ENCODE peak calls at places on chromosomes 11 and 22, in seven cellular contexts. Y, X, B, D, I, Q and U are unnamed samples. For H3K9me3, the result is how much of the 10 kb centered on the place peaks cover.

GRCh38 chr11:123839131-123839530 is 33.0 kb upstream of the OR6M1 start:
- DNase-seq in Y (no peak), X (no peak), B (no peak), D (no peak), I (no peak), Q (no peak), U (no peak)

GRCh38 chr22:40410272-40410671 is 39.9 kb downstream of the SGSM3 start:
- DNase-seq in Y (no peak), X (no peak), B (no peak), D (no peak), I (no peak), Q (no peak), U (no peak)

GRCh38 chr11:69203901-69204245 is 48.1 kb downstream of the SMIM38 start:
- DNase-seq in Y (no peak), X (no peak), B (peak), D (no peak), I (no peak), Q (no peak), U (no peak)

GRCh38 chr22:23248583-23248982 is 68.3 kb downstream of the BCR start:
- DNase-seq in Y (no peak), X (no peak), B (no peak), D (no peak), I (peak), Q (no peak), U (no peak)

GRCh38 chr22:38240734-38241252 is 32.0 kb downstream of the TMEM184B start:
- DNase-seq in Y (no peak), X (no peak), B (no peak), D (peak), I (peak), Q (no peak), U (no peak)

GRCh38 chr11:124863826-124864165 is 1.4 kb upstream of the ROBO3 start:
- DNase-seq in Y (no peak), X (peak), B (no peak), D (no peak), I (no peak), Q (no peak), U (no peak)

GRCh38 chr11:85301895-85302678 is 325.1 kb downstream of the DLG2 start:
- DNase-seq in Y (no peak), X (no peak), B (no peak), D (no peak), I (no peak), Q (no peak), U (no peak)

GRCh38 chr11:75347781-75348613 is 3.5 kb downstream of the ARRB1 start:
- DNase-seq in Y (no peak), X (no peak), B (peak), D (peak), I (peak), Q (no peak), U (peak)

GRCh38 chr11:6745465-6746015 is 26.2 kb downstream of the OR2AG2 start:
- DNase-seq in Y (peak), X (no peak), B (no peak), D (no peak), I (no peak), Q (no peak), U (no peak)

GRCh38 chr22:44202261-44202789 is 21.6 kb downstream of the PARVG start:
- DNase-seq in Y (no peak), X (no peak), B (no peak), D (peak), I (peak), Q (no peak), U (no peak)

GRCh38 chr11:65431452-65432132 is 9.0 kb downstream of the NEAT1 start:
- DNase-seq in Y (peak), X (no peak), B (no peak), D (no peak), I (peak), Q (no peak), U (no peak)

GRCh38 chr11:4580124-4580523 is 1.4 kb upstream of the OR52I2 start:
- DNase-seq in Y (no peak), X (no peak), B (no peak), D (no peak), I (no peak), Q (no peak), U (no peak)

DNA sequence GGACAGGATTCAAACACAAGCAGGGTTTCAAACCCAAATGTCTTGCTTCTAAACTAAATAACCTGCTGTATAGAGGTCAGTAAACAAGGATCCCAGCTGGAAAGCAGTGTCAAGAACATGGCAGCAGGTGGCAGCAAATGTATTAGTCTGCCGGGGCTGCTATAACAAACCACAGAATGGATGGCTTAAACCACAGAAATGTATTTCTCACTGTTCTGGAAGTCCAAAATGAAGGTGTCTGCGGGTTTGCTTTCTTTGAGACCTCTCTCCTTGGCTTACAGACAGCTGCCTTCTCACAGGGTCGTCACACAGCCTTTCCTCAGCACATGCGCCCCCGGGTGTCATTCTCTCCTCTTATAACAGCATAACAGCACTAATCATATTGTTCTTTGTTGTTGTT is 65.1 kb upstream of the LRRC55 start:
- DNase-seq in Y (peak), X (no peak), B (no peak), D (peak), I (peak), Q (no peak), U (peak)
- H3K4me3 ChIP-seq in Y (no peak), X (no peak), B (no peak), D (no peak), I (no peak), Q (no peak), U (no peak)

DNA sequence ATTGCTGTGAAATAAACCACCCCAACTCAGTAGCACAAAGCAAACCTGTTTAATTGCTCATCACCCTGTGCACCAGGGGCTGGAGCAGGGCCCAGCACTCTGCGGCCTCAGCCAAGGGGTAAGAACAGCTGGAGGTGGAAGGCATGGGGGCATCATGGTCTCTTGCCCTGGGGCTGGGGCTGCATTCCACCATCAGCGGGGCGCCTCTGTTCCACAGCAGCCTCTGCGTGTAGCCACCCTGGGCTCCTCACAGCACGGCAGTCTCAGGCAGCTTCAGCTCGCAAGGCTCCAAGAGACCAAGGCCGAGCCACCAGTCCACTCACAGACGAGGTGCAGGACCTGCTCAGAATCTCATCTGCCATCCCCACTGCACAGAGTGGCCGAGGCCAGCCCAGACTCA is 630.7 kb downstream of the TBC1D22A start:
- DNase-seq in Y (no peak), X (peak), B (no peak), D (no peak), I (no peak), Q (no peak), U (no peak)
- H3K9me3 ChIP-seq in Y (under half), X (under half), B (under half), D (under half), I (under half), Q (under half), U (under half)

DNA sequence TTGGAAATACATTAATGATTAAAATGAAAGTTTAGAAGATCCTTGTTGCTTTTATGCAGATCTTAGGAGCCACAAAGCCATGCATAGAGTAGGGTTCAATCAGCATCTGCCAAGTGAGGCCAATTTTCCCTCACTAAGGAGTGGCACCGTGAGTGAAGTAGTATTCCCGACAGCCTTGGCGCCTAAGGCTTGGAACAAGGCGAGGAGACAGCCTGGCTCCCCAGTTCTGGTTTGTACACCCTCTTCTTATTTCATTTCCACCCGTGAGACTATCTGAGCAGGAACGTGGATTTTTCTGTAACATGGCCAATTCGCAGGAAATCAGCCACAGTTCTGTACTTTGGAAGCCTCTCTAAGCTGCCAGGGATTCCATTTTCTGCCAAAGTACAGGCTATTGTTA is 22.6 kb downstream of the FADS2 start:
- DNase-seq in Y (no peak), X (no peak), B (no peak), D (no peak), I (no peak), Q (no peak), U (peak)
- H3K27ac ChIP-seq in Y (no peak), X (peak), B (peak), D (no peak), I (no peak), Q (no peak), U (peak)

DNA sequence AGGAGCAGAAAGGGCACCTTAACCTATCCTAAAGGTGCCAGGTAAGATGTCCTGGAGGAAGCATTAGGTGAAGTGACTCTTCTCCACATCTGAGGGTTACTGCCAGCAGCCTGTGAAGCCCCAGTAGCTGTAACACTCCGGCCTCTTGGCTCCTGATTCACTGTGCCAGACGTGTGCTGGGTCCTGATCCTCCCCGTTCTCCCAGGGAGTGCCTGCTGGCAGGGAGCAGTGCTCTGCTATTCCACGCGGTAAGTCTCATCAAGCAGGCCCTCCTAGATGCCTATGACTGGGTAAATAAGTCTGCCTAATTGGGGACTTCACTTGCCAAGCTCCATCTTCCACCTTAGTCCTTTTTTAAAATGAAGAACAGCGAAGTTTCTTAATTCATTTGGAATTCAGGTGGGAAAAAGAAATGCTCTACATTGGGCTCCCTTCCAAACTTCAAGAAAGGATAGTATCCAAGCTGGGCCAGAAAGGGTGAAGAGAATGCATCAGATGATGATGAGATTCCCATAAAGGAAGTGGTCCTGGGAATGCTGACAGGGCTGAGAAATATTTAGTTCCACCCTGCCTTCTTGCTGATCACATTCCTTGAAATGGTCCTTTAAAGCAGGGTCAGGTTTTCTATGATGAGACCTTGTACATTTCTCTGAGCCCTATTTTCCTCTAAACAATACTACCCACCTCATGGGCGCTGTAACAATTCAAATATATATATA is 188.0 kb downstream of the MAML2 start:
- DNase-seq in Y (no peak), X (no peak), B (peak), D (no peak), I (peak), Q (no peak), U (peak)
- H3K4me3 ChIP-seq in Y (no peak), X (no peak), B (no peak), D (no peak), I (no peak), Q (no peak), U (no peak)

GRCh38 chr11:17781626-17782025 is 47.0 kb downstream of the KCNC1 start:
- DNase-seq in Y (no peak), X (peak), B (no peak), D (no peak), I (no peak), Q (no peak), U (no peak)

GRCh38 chr11:17779861-17780594 is 45.4 kb downstream of the KCNC1 start:
- DNase-seq in Y (no peak), X (no peak), B (peak), D (no peak), I (no peak), Q (no peak), U (no peak)

GRCh38 chr11:17782145-17782544 is 47.6 kb downstream of the KCNC1 start:
- DNase-seq in Y (no peak), X (peak), B (no peak), D (no peak), I (no peak), Q (no peak), U (no peak)

GRCh38 chr11:17780668-17781067 is 46.1 kb downstream of the KCNC1 start:
- DNase-seq in Y (no peak), X (no peak), B (no peak), D (no peak), I (no peak), Q (no peak), U (no peak)

GRCh38 chr11:17781221-17781620 is 46.6 kb downstream of the KCNC1 start:
- DNase-seq in Y (no peak), X (no peak), B (no peak), D (no peak), I (no peak), Q (no peak), U (no peak)
- H3K9me3 ChIP-seq in Y (under half), X (under half), B (under half), D (under half), I (under half), Q (under half), U (under half)

GRCh38 chr11:114185436-114185835 is 110.8 kb upstream of the NNMT start:
- DNase-seq in Y (no peak), X (no peak), B (no peak), D (no peak), I (no peak), Q (no peak), U (no peak)

GRCh38 chr11:114182471-114182968 is 113.7 kb upstream of the NNMT start:
- DNase-seq in Y (no peak), X (no peak), B (no peak), D (no peak), I (no peak), Q (no peak), U (no peak)

GRCh38 chr11:114181195-114181594 is 115.0 kb upstream of the NNMT start:
- DNase-seq in Y (no peak), X (no peak), B (no peak), D (no peak), I (no peak), Q (no peak), U (no peak)

GRCh38 chr11:114181752-114182151 is 114.4 kb upstream of the NNMT start:
- DNase-seq in Y (no peak), X (no peak), B (no peak), D (no peak), I (no peak), Q (no peak), U (no peak)

GRCh38 chr11:114183041-114183511 is 113.1 kb upstream of the NNMT start:
- DNase-seq in Y (peak), X (peak), B (peak), D (no peak), I (no peak), Q (no peak), U (peak)
- H3K27ac ChIP-seq in Y (peak), X (peak), B (peak), D (no peak), I (no peak), Q (peak), U (peak)

DNA sequence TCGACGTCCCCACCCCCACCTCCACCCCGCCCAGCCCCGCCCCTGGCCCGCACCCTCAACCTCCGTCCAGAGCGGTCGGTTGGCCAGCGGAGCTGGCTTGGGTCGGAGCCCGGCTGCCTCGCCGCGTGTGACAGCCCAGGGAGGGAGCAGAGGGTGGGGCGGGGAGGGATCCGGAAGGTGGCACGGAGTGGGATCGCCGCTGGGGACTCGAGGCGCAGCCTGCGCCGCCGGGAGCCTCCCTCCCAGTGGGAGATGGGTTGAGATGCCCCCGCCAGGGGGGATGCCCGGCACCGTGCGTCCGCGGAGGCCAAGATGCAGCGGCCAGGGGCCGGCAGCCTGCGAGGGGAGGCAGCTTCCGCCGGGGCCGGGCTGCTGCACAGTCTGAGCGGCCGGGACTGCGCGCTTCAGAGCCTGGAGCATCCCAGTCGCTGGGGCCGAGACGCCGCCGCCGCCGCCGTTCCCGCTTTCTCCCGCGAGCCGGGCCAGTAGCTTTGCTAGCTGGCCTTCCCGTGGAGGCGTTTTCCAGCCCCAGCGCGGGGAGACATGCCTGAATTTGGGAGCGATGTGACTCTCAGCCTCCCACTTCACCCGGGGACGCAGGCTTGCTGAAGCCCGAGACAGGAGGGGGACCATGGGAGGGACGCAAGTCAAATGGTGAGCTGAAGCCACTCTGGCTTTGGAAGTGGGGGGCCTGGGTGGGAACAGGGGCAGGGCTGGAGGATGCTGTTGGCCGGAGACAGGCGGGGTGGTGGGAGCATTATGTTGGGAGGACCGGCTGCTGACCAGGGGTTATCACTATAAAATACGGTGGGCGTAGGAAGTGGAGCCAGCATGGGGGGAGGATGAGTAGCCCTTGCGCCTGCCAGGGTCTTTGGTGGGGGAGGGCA is 40.2 kb downstream of the DIXDC1 start:
- DNase-seq in Y (peak), X (peak), B (peak), D (no peak), I (no peak), Q (peak), U (peak)
- H3K4me3 ChIP-seq in Y (peak), X (peak), B (peak), D (peak), I (peak), Q (peak), U (peak)

GRCh38 chr11:60069471-60069870 is 13.0 kb downstream of the MS4A3 start:
- DNase-seq in Y (no peak), X (no peak), B (no peak), D (no peak), I (no peak), Q (no peak), U (no peak)
- H3K9me3 ChIP-seq in Y (under half), X (under half), B (under half), D (under half), I (under half), Q (under half), U (under half)

GRCh38 chr22:17257091-17257490 is 37.9 kb upstream of the ADA2 start:
- DNase-seq in Y (no peak), X (no peak), B (no peak), D (no peak), I (no peak), Q (no peak), U (no peak)
- H3K27ac ChIP-seq in Y (no peak), X (peak), B (no peak), D (no peak), I (no peak), Q (no peak), U (no peak)